ENCODE peak calls at places on chromosomes 4 and X, in five cellular contexts. One of them, this sample, is unnamed.

GRCh38 chr4:111681751-111682150 is 463.5 kb upstream of the FAM241A start:
- DNase-seq in T-helper 2 cell: no peak
- DNase-seq in posterior vena cava: no peak
- DNase-seq in epithelial cell of prostate: no peak
- DNase-seq in T-helper 1 cell: no peak
- DNase-seq in this sample: no peak

GRCh38 chr4:145511913-145512522 is 30.4 kb downstream of the SMAD1 start:
- DNase-seq in T-helper 2 cell: peak
- DNase-seq in posterior vena cava: no peak
- DNase-seq in epithelial cell of prostate: no peak
- DNase-seq in T-helper 1 cell: no peak
- DNase-seq in this sample: no peak

GRCh38 chrX:40097492-40098263 is at the start of gene BCOR:
- DNase-seq in T-helper 2 cell: peak
- DNase-seq in posterior vena cava: peak
- DNase-seq in epithelial cell of prostate: no peak
- DNase-seq in T-helper 1 cell: peak
- DNase-seq in this sample: peak

GRCh38 chrX:44106864-44107263 is 133.7 kb upstream of the NDP start:
- DNase-seq in T-helper 2 cell: no peak
- DNase-seq in posterior vena cava: no peak
- DNase-seq in epithelial cell of prostate: no peak
- DNase-seq in T-helper 1 cell: no peak
- DNase-seq in this sample: no peak

GRCh38 chr4:86554641-86555040 is 39.5 kb upstream of the PTPN13 start:
- DNase-seq in T-helper 2 cell: peak
- DNase-seq in posterior vena cava: no peak
- DNase-seq in epithelial cell of prostate: no peak
- DNase-seq in T-helper 1 cell: no peak
- DNase-seq in this sample: no peak

GRCh38 chr4:19346636-19347035 is 905.1 kb upstream of the SLIT2 start:
- DNase-seq in T-helper 2 cell: no peak
- DNase-seq in posterior vena cava: no peak
- DNase-seq in epithelial cell of prostate: no peak
- DNase-seq in T-helper 1 cell: no peak
- DNase-seq in this sample: no peak

GRCh38 chr4:128519163-128519810 is 231.7 kb upstream of the PGRMC2 start:
- DNase-seq in T-helper 2 cell: no peak
- DNase-seq in posterior vena cava: no peak
- DNase-seq in epithelial cell of prostate: no peak
- DNase-seq in T-helper 1 cell: no peak
- DNase-seq in this sample: no peak

GRCh38 chr4:55183926-55184599 is 58.7 kb upstream of the KDR start:
- DNase-seq in T-helper 2 cell: no peak
- DNase-seq in posterior vena cava: no peak
- DNase-seq in epithelial cell of prostate: peak
- DNase-seq in T-helper 1 cell: no peak
- DNase-seq in this sample: no peak

GRCh38 chr4:82833696-82834313 is 35.2 kb upstream of the SCD5 start:
- DNase-seq in T-helper 2 cell: no peak
- DNase-seq in posterior vena cava: no peak
- DNase-seq in epithelial cell of prostate: peak
- DNase-seq in T-helper 1 cell: no peak
- DNase-seq in this sample: no peak

GRCh38 chrX:39367429-39367828 is 566.2 kb downstream of the MID1IP1 start:
- DNase-seq in T-helper 2 cell: no peak
- DNase-seq in posterior vena cava: no peak
- DNase-seq in epithelial cell of prostate: no peak
- DNase-seq in T-helper 1 cell: no peak
- DNase-seq in this sample: no peak

GRCh38 chr4:56348582-56348981 is 38.7 kb downstream of the AASDH start:
- DNase-seq in T-helper 2 cell: no peak
- DNase-seq in posterior vena cava: no peak
- DNase-seq in epithelial cell of prostate: no peak
- DNase-seq in T-helper 1 cell: no peak
- DNase-seq in this sample: no peak

GRCh38 chrX:1336331-1337143 is at the start of gene IL3RA:
- DNase-seq in T-helper 2 cell: peak
- DNase-seq in posterior vena cava: peak
- DNase-seq in epithelial cell of prostate: no peak
- DNase-seq in T-helper 1 cell: no peak
- DNase-seq in this sample: no peak

GRCh38 chr4:145351922-145352321 is 129.7 kb upstream of the SMAD1 start:
- DNase-seq in T-helper 2 cell: no peak
- DNase-seq in posterior vena cava: no peak
- DNase-seq in epithelial cell of prostate: no peak
- DNase-seq in T-helper 1 cell: no peak
- DNase-seq in this sample: no peak

GRCh38 chr4:94349193-94349592 is 6.6 kb upstream of the HPGDS start:
- DNase-seq in T-helper 2 cell: peak
- DNase-seq in posterior vena cava: no peak
- DNase-seq in epithelial cell of prostate: no peak
- DNase-seq in T-helper 1 cell: no peak
- DNase-seq in this sample: no peak

GRCh38 chr4:137648531-137648930 is 116.2 kb upstream of the PCDH18 start:
- DNase-seq in T-helper 2 cell: no peak
- DNase-seq in posterior vena cava: no peak
- DNase-seq in epithelial cell of prostate: no peak
- DNase-seq in T-helper 1 cell: no peak
- DNase-seq in this sample: no peak

GRCh38 chrX:123731258-123731986 is 1.4 kb downstream of the THOC2 start:
- DNase-seq in T-helper 2 cell: peak
- DNase-seq in posterior vena cava: no peak
- DNase-seq in epithelial cell of prostate: no peak
- DNase-seq in T-helper 1 cell: no peak
- DNase-seq in this sample: no peak